ENCODE peak calls at places on chromosome 11, in seven cellular contexts. G is HCT116, R is K562, B is HepG2, V is H1, F is SK-N-SH, N is GM12878. C is an unnamed sample.

GRCh38 chr11:70016666-70017347 is 61.3 kb upstream of the ANO1 start:
- DNase-seq in G (peak; percentile 76), R (no peak), B (no peak), V (no peak), F (no peak), N (no peak), C (no peak)

GRCh38 chr11:122330466-122330865 is 214.5 kb upstream of the BLID start:
- DNase-seq in G (no peak), R (no peak), B (no peak), V (no peak), F (no peak), N (no peak), C (no peak)

GRCh38 chr11:58898106-58898505 is 41.2 kb upstream of the GLYATL1 start:
- DNase-seq in G (no peak), R (no peak), B (no peak), V (no peak), F (no peak), N (no peak), C (no peak)

GRCh38 chr11:65382804-65383368 is 440 bp upstream of the SLC25A45 start:
- DNase-seq in G (no peak), R (no peak), B (no peak), V (no peak), F (peak; percentile 58), N (no peak), C (no peak)

GRCh38 chr11:44631831-44632230 is 66.4 kb downstream of the CD82 start:
- DNase-seq in G (no peak), R (no peak), B (no peak), V (no peak), F (no peak), N (no peak), C (no peak)

GRCh38 chr11:58719406-58720117 is 12.2 kb downstream of the GLYAT start:
- DNase-seq in G (no peak), R (no peak), B (no peak), V (no peak), F (no peak), N (no peak), C (no peak)

GRCh38 chr11:66920978-66921784 is 37.0 kb downstream of the PC start:
- DNase-seq in G (no peak), R (no peak), B (no peak), V (no peak), F (no peak), N (no peak), C (no peak)

GRCh38 chr11:36532908-36533601 is 23.0 kb upstream of the TRAF6 start:
- DNase-seq in G (no peak), R (no peak), B (no peak), V (no peak), F (peak; percentile 51), N (no peak), C (no peak)

GRCh38 chr11:77602385-77603105 is 12.8 kb downstream of the AQP11 start:
- DNase-seq in G (no peak), R (peak; percentile 21), B (peak; percentile 72), V (no peak), F (no peak), N (no peak), C (no peak)

GRCh38 chr11:91952056-91952455 is 272.6 kb upstream of the FAT3 start:
- DNase-seq in G (no peak), R (no peak), B (no peak), V (no peak), F (no peak), N (no peak), C (no peak)

GRCh38 chr11:9765320-9766101 is 101.6 kb downstream of the SWAP70 start:
- DNase-seq in G (no peak), R (no peak), B (peak; percentile 92), V (no peak), F (no peak), N (no peak), C (no peak)

GRCh38 chr11:6217722-6218121 is 12.4 kb downstream of the C11orf42 start:
- DNase-seq in G (no peak), R (no peak), B (no peak), V (no peak), F (no peak), N (no peak), C (no peak)

GRCh38 chr11:3015796-3016195 is 23.7 kb upstream of the NAP1L4 start:
- DNase-seq in G (no peak), R (no peak), B (no peak), V (no peak), F (peak; percentile 58), N (no peak), C (no peak)

GRCh38 chr11:3014943-3015342 is 22.8 kb upstream of the NAP1L4 start:
- DNase-seq in G (no peak), R (no peak), B (no peak), V (no peak), F (no peak), N (no peak), C (no peak)

GRCh38 chr11:3011891-3012885 is 20.1 kb upstream of the NAP1L4 start:
- DNase-seq in G (no peak), R (no peak), B (no peak), V (no peak), F (no peak), N (no peak), C (no peak)

GRCh38 chr11:3016861-3017260 is 24.7 kb upstream of the NAP1L4 start:
- DNase-seq in G (no peak), R (no peak), B (no peak), V (no peak), F (no peak), N (no peak), C (no peak)

DNA sequence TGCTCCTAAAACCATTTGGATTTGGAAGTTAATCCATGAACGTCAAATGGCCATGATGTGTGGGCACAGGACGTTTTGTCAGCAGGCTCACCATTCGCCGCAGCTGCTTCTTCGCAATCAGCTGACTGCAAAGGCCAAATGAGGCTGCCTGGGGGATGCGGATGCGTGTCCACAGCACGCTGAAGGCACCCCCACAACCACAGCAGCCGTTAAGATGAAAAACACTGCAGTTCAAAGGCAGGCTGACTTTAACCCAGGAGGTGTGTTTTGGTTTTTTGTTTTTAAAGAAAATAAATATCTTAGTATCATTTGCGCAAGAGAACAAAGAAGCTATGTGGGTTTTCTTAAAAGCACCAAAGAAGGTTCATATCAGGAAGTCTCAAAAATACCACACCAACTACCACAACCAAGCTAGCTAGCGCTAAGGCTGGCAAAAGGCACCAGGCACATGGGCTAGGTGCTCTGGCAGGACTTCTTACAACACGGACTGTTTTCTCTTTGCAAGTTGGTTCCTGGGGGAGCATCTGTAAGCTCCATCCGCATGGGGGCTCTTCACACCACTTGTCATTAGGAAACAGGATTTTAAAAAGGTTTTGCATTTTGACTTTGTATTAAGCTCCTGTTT is 22.3 kb upstream of the NAP1L4 start:
- DNase-seq in G (no peak), R (no peak), B (no peak), V (no peak), F (no peak), N (no peak), C (no peak)
- TF ChIP-seq JUND in G (no peak), R (no peak), B (no peak), V (no peak), F (no peak), N (no peak), C (no peak)

GRCh38 chr11:104005234-104005855 is 31.1 kb upstream of the DDI1 start:
- DNase-seq in G (no peak), R (no peak), B (no peak), V (no peak), F (no peak), N (no peak), C (peak; percentile 18)
- TF ChIP-seq JUND in G (no peak), R (no peak), B (no peak), V (no peak), F (no peak), N (no peak), C (no peak)

DNA sequence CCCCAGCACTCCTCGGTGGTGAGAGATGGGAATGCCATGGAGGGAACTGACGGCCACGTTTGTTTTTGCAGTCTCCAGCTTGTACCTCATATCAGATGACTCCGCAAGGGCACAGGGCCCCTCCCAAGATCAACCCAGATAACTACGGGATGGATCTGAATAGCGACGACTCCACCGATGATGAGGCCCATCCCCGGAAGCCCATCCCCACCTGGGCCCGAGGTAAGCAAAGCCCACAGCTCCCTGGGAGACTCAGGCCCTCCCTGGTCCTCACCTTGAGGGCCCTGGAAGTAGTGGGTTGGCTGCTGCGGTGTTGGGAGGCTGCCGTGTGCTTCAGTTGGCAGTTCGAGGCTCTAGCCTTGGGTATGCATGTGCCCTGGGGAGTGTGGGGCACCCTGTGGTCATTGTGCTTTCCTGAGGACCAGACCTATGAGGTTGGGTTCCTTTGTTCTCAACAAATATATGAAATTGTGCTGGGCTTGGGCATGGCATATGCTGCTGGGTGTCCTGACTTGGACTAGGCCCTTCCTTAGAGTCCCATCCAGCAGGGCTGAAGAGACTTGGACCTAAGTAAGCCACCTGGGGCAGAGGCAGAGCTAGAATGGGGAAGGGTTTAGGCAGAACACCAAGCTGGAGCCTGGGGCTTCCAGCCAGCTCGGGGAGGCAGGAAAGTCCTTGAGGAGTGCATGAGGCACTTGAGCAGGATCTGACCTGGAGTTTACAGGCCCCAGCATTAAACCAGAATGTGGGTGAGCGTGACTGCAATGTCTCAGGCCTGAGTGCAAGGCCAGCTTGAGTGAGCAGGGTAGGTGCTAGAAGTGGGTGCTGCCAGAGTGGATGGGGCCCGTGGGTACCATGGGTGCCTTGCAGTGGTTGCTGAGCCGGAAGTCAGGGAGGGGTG is 26.4 kb downstream of the INCENP start:
- DNase-seq in G (no peak), R (no peak), B (no peak), V (no peak), F (no peak), N (no peak), C (no peak)
- TF ChIP-seq JUND in G (no peak), R (no peak), B (no peak), V (no peak), F (no peak), N (no peak), C (no peak)

GRCh38 chr11:2549491-2549875 is 104.7 kb downstream of the KCNQ1 start:
- DNase-seq in G (no peak), R (no peak), B (no peak), V (no peak), F (no peak), N (no peak), C (no peak)

GRCh38 chr11:2549876-2550605 is 105.2 kb downstream of the KCNQ1 start:
- DNase-seq in G (no peak), R (no peak), B (no peak), V (no peak), F (no peak), N (no peak), C (no peak)

GRCh38 chr11:2547806-2548205 is 103.0 kb downstream of the KCNQ1 start:
- DNase-seq in G (no peak), R (no peak), B (no peak), V (no peak), F (no peak), N (no peak), C (no peak)

GRCh38 chr11:2549080-2549479 is 104.3 kb downstream of the KCNQ1 start:
- DNase-seq in G (no peak), R (no peak), B (no peak), V (no peak), F (no peak), N (no peak), C (no peak)

GRCh38 chr11:2548596-2548995 is 103.8 kb downstream of the KCNQ1 start:
- DNase-seq in G (no peak), R (no peak), B (no peak), V (no peak), F (no peak), N (no peak), C (no peak)
- TF ChIP-seq JUND in G (no peak), R (no peak), B (no peak), V (no peak), F (no peak), N (no peak), C (no peak)